ENCODE peak calls at places on chromosomes 2 and 18, in seven cellular contexts. One of them, this sample, is unnamed.
A peak's percentile ranks its signal among the peaks of the same experiment; 100 is the strongest.

GRCh38 chr2:45845566-45845965 is 194.1 kb downstream of the PRKCE start:
- DNase-seq in right cardiac atrium: no peak
- DNase-seq in WERI-Rb-1: no peak
- DNase-seq in AG08396: no peak
- DNase-seq in NCI-H82: no peak
- DNase-seq in NCI-H2171 treated with DMSO at 0.1 percent for 48 hours: no peak
- DNase-seq in activated CD4-positive, alpha-beta T cell treated with anti-CD3 and anti-CD28 coated beads for 36 hours: no peak
- DNase-seq in this sample: no peak

GRCh38 chr18:12247946-12248345 is 6.2 kb upstream of the CIDEA start:
- DNase-seq in NCI-H82: no peak
- DNase-seq in WERI-Rb-1: no peak
- DNase-seq in NCI-H2171 treated with DMSO at 0.1 percent for 48 hours: no peak
- DNase-seq in AG08396: no peak
- DNase-seq in activated CD4-positive, alpha-beta T cell treated with anti-CD3 and anti-CD28 coated beads for 36 hours: no peak
- DNase-seq in right cardiac atrium: no peak
- DNase-seq in this sample: no peak

GRCh38 chr2:32738939-32739338 is 111.1 kb downstream of the TTC27 start:
- DNase-seq in WERI-Rb-1: no peak
- DNase-seq in AG08396: no peak
- DNase-seq in NCI-H82: no peak
- DNase-seq in activated CD4-positive, alpha-beta T cell treated with anti-CD3 and anti-CD28 coated beads for 36 hours: no peak
- DNase-seq in NCI-H2171 treated with DMSO at 0.1 percent for 48 hours: no peak
- DNase-seq in right cardiac atrium: no peak
- DNase-seq in this sample: no peak

GRCh38 chr2:36770542-36771287 is 74.2 kb downstream of the VIT start:
- DNase-seq in NCI-H82: peak; percentile 79
- DNase-seq in AG08396: peak; percentile 55
- DNase-seq in NCI-H2171 treated with DMSO at 0.1 percent for 48 hours: peak; percentile 3
- DNase-seq in right cardiac atrium: no peak
- DNase-seq in WERI-Rb-1: peak; percentile 82
- DNase-seq in activated CD4-positive, alpha-beta T cell treated with anti-CD3 and anti-CD28 coated beads for 36 hours: peak; percentile 77
- DNase-seq in this sample: no peak

GRCh38 chr18:5173646-5174045 is 23.4 kb downstream of the AKAIN1 start:
- DNase-seq in WERI-Rb-1: peak; percentile 51
- DNase-seq in NCI-H2171 treated with DMSO at 0.1 percent for 48 hours: peak; percentile 45
- DNase-seq in right cardiac atrium: no peak
- DNase-seq in activated CD4-positive, alpha-beta T cell treated with anti-CD3 and anti-CD28 coated beads for 36 hours: no peak
- DNase-seq in NCI-H82: peak; percentile 1
- DNase-seq in AG08396: no peak
- DNase-seq in this sample: no peak

GRCh38 chr18:48002933-48003365 is 72.5 kb upstream of the SMAD2 start:
- DNase-seq in activated CD4-positive, alpha-beta T cell treated with anti-CD3 and anti-CD28 coated beads for 36 hours: no peak
- DNase-seq in NCI-H82: no peak
- DNase-seq in right cardiac atrium: peak; percentile 68
- DNase-seq in NCI-H2171 treated with DMSO at 0.1 percent for 48 hours: no peak
- DNase-seq in WERI-Rb-1: no peak
- DNase-seq in AG08396: peak; percentile 46
- DNase-seq in this sample: peak; percentile 66

GRCh38 chr2:5373200-5373599 is 319.0 kb upstream of the SOX11 start:
- DNase-seq in right cardiac atrium: no peak
- DNase-seq in NCI-H82: peak; percentile 83
- DNase-seq in activated CD4-positive, alpha-beta T cell treated with anti-CD3 and anti-CD28 coated beads for 36 hours: no peak
- DNase-seq in WERI-Rb-1: peak; percentile 39
- DNase-seq in AG08396: no peak
- DNase-seq in NCI-H2171 treated with DMSO at 0.1 percent for 48 hours: peak; percentile 56
- DNase-seq in this sample: no peak

GRCh38 chr2:71001592-71002570 is 7.2 kb upstream of the TEX261 start:
- DNase-seq in NCI-H2171 treated with DMSO at 0.1 percent for 48 hours: no peak
- DNase-seq in NCI-H82: peak; percentile 87
- DNase-seq in right cardiac atrium: no peak
- DNase-seq in WERI-Rb-1: peak; percentile 88
- DNase-seq in AG08396: no peak
- DNase-seq in activated CD4-positive, alpha-beta T cell treated with anti-CD3 and anti-CD28 coated beads for 36 hours: peak; percentile 3
- DNase-seq in this sample: no peak

GRCh38 chr2:102144128-102144527 is 1.6 kb downstream of the IL1R1 start:
- DNase-seq in WERI-Rb-1: no peak
- DNase-seq in right cardiac atrium: no peak
- DNase-seq in NCI-H2171 treated with DMSO at 0.1 percent for 48 hours: no peak
- DNase-seq in NCI-H82: no peak
- DNase-seq in activated CD4-positive, alpha-beta T cell treated with anti-CD3 and anti-CD28 coated beads for 36 hours: no peak
- DNase-seq in AG08396: no peak
- DNase-seq in this sample: no peak

GRCh38 chr18:78701753-78702409 is 277.7 kb upstream of the SALL3 start:
- DNase-seq in right cardiac atrium: no peak
- DNase-seq in activated CD4-positive, alpha-beta T cell treated with anti-CD3 and anti-CD28 coated beads for 36 hours: no peak
- DNase-seq in NCI-H82: no peak
- DNase-seq in AG08396: no peak
- DNase-seq in NCI-H2171 treated with DMSO at 0.1 percent for 48 hours: no peak
- DNase-seq in WERI-Rb-1: no peak
- DNase-seq in this sample: no peak

GRCh38 chr2:85472265-85472664 is 53.8 kb downstream of the SH2D6 start:
- DNase-seq in activated CD4-positive, alpha-beta T cell treated with anti-CD3 and anti-CD28 coated beads for 36 hours: no peak
- DNase-seq in WERI-Rb-1: no peak
- DNase-seq in NCI-H82: peak; percentile 75
- DNase-seq in AG08396: no peak
- DNase-seq in right cardiac atrium: no peak
- DNase-seq in NCI-H2171 treated with DMSO at 0.1 percent for 48 hours: no peak
- DNase-seq in this sample: no peak

GRCh38 chr2:117853316-117853715 is 38.8 kb downstream of the DDX18 start:
- DNase-seq in activated CD4-positive, alpha-beta T cell treated with anti-CD3 and anti-CD28 coated beads for 36 hours: no peak
- DNase-seq in WERI-Rb-1: no peak
- DNase-seq in NCI-H82: no peak
- DNase-seq in NCI-H2171 treated with DMSO at 0.1 percent for 48 hours: no peak
- DNase-seq in AG08396: no peak
- DNase-seq in right cardiac atrium: no peak
- DNase-seq in this sample: no peak

GRCh38 chr2:46943881-46944798 is 28.5 kb upstream of the MCFD2 start:
- DNase-seq in AG08396: no peak
- DNase-seq in activated CD4-positive, alpha-beta T cell treated with anti-CD3 and anti-CD28 coated beads for 36 hours: peak; percentile 86
- DNase-seq in NCI-H2171 treated with DMSO at 0.1 percent for 48 hours: no peak
- DNase-seq in NCI-H82: no peak
- DNase-seq in WERI-Rb-1: no peak
- DNase-seq in right cardiac atrium: no peak
- DNase-seq in this sample: no peak

GRCh38 chr2:75605770-75606535 is 40.6 kb upstream of the MRPL19 start:
- DNase-seq in NCI-H82: no peak
- DNase-seq in right cardiac atrium: no peak
- DNase-seq in WERI-Rb-1: no peak
- DNase-seq in AG08396: peak; percentile 87
- DNase-seq in activated CD4-positive, alpha-beta T cell treated with anti-CD3 and anti-CD28 coated beads for 36 hours: no peak
- DNase-seq in NCI-H2171 treated with DMSO at 0.1 percent for 48 hours: peak; percentile 3
- DNase-seq in this sample: peak; percentile 82

GRCh38 chr2:228321019-228321418 is 139.5 kb upstream of the SPHKAP start:
- DNase-seq in activated CD4-positive, alpha-beta T cell treated with anti-CD3 and anti-CD28 coated beads for 36 hours: no peak
- DNase-seq in right cardiac atrium: no peak
- DNase-seq in NCI-H82: no peak
- DNase-seq in AG08396: no peak
- DNase-seq in NCI-H2171 treated with DMSO at 0.1 percent for 48 hours: no peak
- DNase-seq in WERI-Rb-1: no peak
- DNase-seq in this sample: no peak

GRCh38 chr18:7733642-7734041 is 166.5 kb downstream of the PTPRM start:
- DNase-seq in AG08396: no peak
- DNase-seq in activated CD4-positive, alpha-beta T cell treated with anti-CD3 and anti-CD28 coated beads for 36 hours: no peak
- DNase-seq in NCI-H2171 treated with DMSO at 0.1 percent for 48 hours: peak; percentile 11
- DNase-seq in right cardiac atrium: no peak
- DNase-seq in WERI-Rb-1: no peak
- DNase-seq in NCI-H82: no peak
- DNase-seq in this sample: no peak

GRCh38 chr18:72181241-72181764 is 362.8 kb downstream of the CBLN2 start:
- DNase-seq in NCI-H82: no peak
- DNase-seq in activated CD4-positive, alpha-beta T cell treated with anti-CD3 and anti-CD28 coated beads for 36 hours: peak; percentile 34
- DNase-seq in AG08396: no peak
- DNase-seq in right cardiac atrium: no peak
- DNase-seq in WERI-Rb-1: no peak
- DNase-seq in NCI-H2171 treated with DMSO at 0.1 percent for 48 hours: no peak
- DNase-seq in this sample: no peak

GRCh38 chr2:61220768-61221167 is 58.8 kb downstream of the C2orf74 start:
- DNase-seq in WERI-Rb-1: no peak
- DNase-seq in activated CD4-positive, alpha-beta T cell treated with anti-CD3 and anti-CD28 coated beads for 36 hours: no peak
- DNase-seq in NCI-H82: no peak
- DNase-seq in NCI-H2171 treated with DMSO at 0.1 percent for 48 hours: no peak
- DNase-seq in AG08396: peak; percentile 14
- DNase-seq in right cardiac atrium: no peak
- DNase-seq in this sample: no peak

GRCh38 chr2:110678457-110679336 is 834 bp upstream of the BUB1 start:
- DNase-seq in right cardiac atrium: peak; percentile 64
- DNase-seq in activated CD4-positive, alpha-beta T cell treated with anti-CD3 and anti-CD28 coated beads for 36 hours: peak; percentile 27
- DNase-seq in AG08396: peak; percentile 17
- DNase-seq in WERI-Rb-1: peak; percentile 13
- DNase-seq in NCI-H82: peak; percentile 50
- DNase-seq in NCI-H2171 treated with DMSO at 0.1 percent for 48 hours: peak; percentile 35
- DNase-seq in this sample: no peak

GRCh38 chr2:21367421-21367820 is 243.7 kb downstream of the TDRD15 start:
- DNase-seq in WERI-Rb-1: no peak
- DNase-seq in activated CD4-positive, alpha-beta T cell treated with anti-CD3 and anti-CD28 coated beads for 36 hours: no peak
- DNase-seq in NCI-H2171 treated with DMSO at 0.1 percent for 48 hours: no peak
- DNase-seq in NCI-H82: no peak
- DNase-seq in AG08396: no peak
- DNase-seq in right cardiac atrium: no peak
- DNase-seq in this sample: no peak

GRCh38 chr2:105114551-105114950 is 76.7 kb downstream of the MRPS9 start:
- DNase-seq in NCI-H2171 treated with DMSO at 0.1 percent for 48 hours: peak; percentile 62
- DNase-seq in AG08396: peak; percentile 84
- DNase-seq in WERI-Rb-1: no peak
- DNase-seq in NCI-H82: peak; percentile 77
- DNase-seq in activated CD4-positive, alpha-beta T cell treated with anti-CD3 and anti-CD28 coated beads for 36 hours: no peak
- DNase-seq in right cardiac atrium: no peak
- DNase-seq in this sample: peak; percentile 30

GRCh38 chr2:22281033-22281432 is 1103.9 kb upstream of the KLHL29 start:
- DNase-seq in right cardiac atrium: no peak
- DNase-seq in NCI-H2171 treated with DMSO at 0.1 percent for 48 hours: peak; percentile 97
- DNase-seq in AG08396: peak; percentile 11
- DNase-seq in NCI-H82: peak; percentile 43
- DNase-seq in activated CD4-positive, alpha-beta T cell treated with anti-CD3 and anti-CD28 coated beads for 36 hours: no peak
- DNase-seq in WERI-Rb-1: no peak
- DNase-seq in this sample: no peak

GRCh38 chr2:173750332-173750731 is 214.8 kb downstream of the SP3 start:
- DNase-seq in NCI-H82: peak; percentile 33
- DNase-seq in right cardiac atrium: peak; percentile 45
- DNase-seq in NCI-H2171 treated with DMSO at 0.1 percent for 48 hours: no peak
- DNase-seq in AG08396: no peak
- DNase-seq in activated CD4-positive, alpha-beta T cell treated with anti-CD3 and anti-CD28 coated beads for 36 hours: no peak
- DNase-seq in WERI-Rb-1: peak; percentile 26
- DNase-seq in this sample: no peak

GRCh38 chr2:212619954-212620353 is 81.4 kb upstream of the ERBB4 start:
- DNase-seq in right cardiac atrium: no peak
- DNase-seq in NCI-H2171 treated with DMSO at 0.1 percent for 48 hours: no peak
- DNase-seq in NCI-H82: no peak
- DNase-seq in WERI-Rb-1: no peak
- DNase-seq in activated CD4-positive, alpha-beta T cell treated with anti-CD3 and anti-CD28 coated beads for 36 hours: no peak
- DNase-seq in AG08396: no peak
- DNase-seq in this sample: no peak

GRCh38 chr2:215218587-215219577 is 80.5 kb upstream of the ABCA12 start:
- DNase-seq in WERI-Rb-1: no peak
- DNase-seq in NCI-H82: no peak
- DNase-seq in right cardiac atrium: no peak
- DNase-seq in activated CD4-positive, alpha-beta T cell treated with anti-CD3 and anti-CD28 coated beads for 36 hours: no peak
- DNase-seq in AG08396: no peak
- DNase-seq in NCI-H2171 treated with DMSO at 0.1 percent for 48 hours: peak; percentile 9
- DNase-seq in this sample: no peak

GRCh38 chr18:40006553-40007073 is 1948.4 kb upstream of the PIK3C3 start:
- DNase-seq in WERI-Rb-1: no peak
- DNase-seq in activated CD4-positive, alpha-beta T cell treated with anti-CD3 and anti-CD28 coated beads for 36 hours: no peak
- DNase-seq in AG08396: no peak
- DNase-seq in right cardiac atrium: no peak
- DNase-seq in NCI-H82: peak; percentile 76
- DNase-seq in NCI-H2171 treated with DMSO at 0.1 percent for 48 hours: no peak
- DNase-seq in this sample: no peak

GRCh38 chr18:7737483-7737882 is 170.4 kb downstream of the PTPRM start:
- DNase-seq in NCI-H2171 treated with DMSO at 0.1 percent for 48 hours: no peak
- DNase-seq in right cardiac atrium: no peak
- DNase-seq in activated CD4-positive, alpha-beta T cell treated with anti-CD3 and anti-CD28 coated beads for 36 hours: no peak
- DNase-seq in WERI-Rb-1: no peak
- DNase-seq in AG08396: no peak
- DNase-seq in NCI-H82: no peak
- DNase-seq in this sample: no peak

GRCh38 chr2:240127911-240128607 is 8.0 kb downstream of the COPS9 start:
- DNase-seq in activated CD4-positive, alpha-beta T cell treated with anti-CD3 and anti-CD28 coated beads for 36 hours: no peak
- DNase-seq in NCI-H82: no peak
- DNase-seq in WERI-Rb-1: no peak
- DNase-seq in AG08396: no peak
- DNase-seq in right cardiac atrium: no peak
- DNase-seq in NCI-H2171 treated with DMSO at 0.1 percent for 48 hours: no peak
- DNase-seq in this sample: no peak

GRCh38 chr2:170822885-170823799 is 6.5 kb downstream of the GAD1 start:
- DNase-seq in right cardiac atrium: peak; percentile 59
- DNase-seq in NCI-H2171 treated with DMSO at 0.1 percent for 48 hours: no peak
- DNase-seq in AG08396: peak; percentile 21
- DNase-seq in WERI-Rb-1: no peak
- DNase-seq in activated CD4-positive, alpha-beta T cell treated with anti-CD3 and anti-CD28 coated beads for 36 hours: peak; percentile 52
- DNase-seq in NCI-H82: peak; percentile 78
- DNase-seq in this sample: no peak

GRCh38 chr18:12056884-12057402 is 36.7 kb upstream of the ANKRD62 start:
- DNase-seq in WERI-Rb-1: no peak
- DNase-seq in activated CD4-positive, alpha-beta T cell treated with anti-CD3 and anti-CD28 coated beads for 36 hours: no peak
- DNase-seq in AG08396: no peak
- DNase-seq in NCI-H82: no peak
- DNase-seq in right cardiac atrium: no peak
- DNase-seq in NCI-H2171 treated with DMSO at 0.1 percent for 48 hours: no peak
- DNase-seq in this sample: no peak

GRCh38 chr18:51149605-51150429 is 47.7 kb downstream of the MEX3C start:
- DNase-seq in NCI-H82: no peak
- DNase-seq in right cardiac atrium: no peak
- DNase-seq in AG08396: peak; percentile 32
- DNase-seq in WERI-Rb-1: no peak
- DNase-seq in activated CD4-positive, alpha-beta T cell treated with anti-CD3 and anti-CD28 coated beads for 36 hours: peak; percentile 49
- DNase-seq in NCI-H2171 treated with DMSO at 0.1 percent for 48 hours: no peak
- DNase-seq in this sample: no peak

GRCh38 chr2:162457487-162457886 is 113.6 kb downstream of the GCA start:
- DNase-seq in NCI-H2171 treated with DMSO at 0.1 percent for 48 hours: no peak
- DNase-seq in WERI-Rb-1: no peak
- DNase-seq in AG08396: no peak
- DNase-seq in right cardiac atrium: no peak
- DNase-seq in NCI-H82: peak; percentile 47
- DNase-seq in activated CD4-positive, alpha-beta T cell treated with anti-CD3 and anti-CD28 coated beads for 36 hours: no peak
- DNase-seq in this sample: no peak

GRCh38 chr18:66749475-66750035 is 145.7 kb upstream of the CDH19 start:
- DNase-seq in NCI-H82: peak; percentile 35
- DNase-seq in NCI-H2171 treated with DMSO at 0.1 percent for 48 hours: no peak
- DNase-seq in AG08396: no peak
- DNase-seq in activated CD4-positive, alpha-beta T cell treated with anti-CD3 and anti-CD28 coated beads for 36 hours: no peak
- DNase-seq in WERI-Rb-1: no peak
- DNase-seq in right cardiac atrium: no peak
- DNase-seq in this sample: no peak

GRCh38 chr2:226838758-226839555 is 3.1 kb downstream of the RHBDD1 start:
- DNase-seq in NCI-H2171 treated with DMSO at 0.1 percent for 48 hours: no peak
- DNase-seq in right cardiac atrium: no peak
- DNase-seq in NCI-H82: peak; percentile 70
- DNase-seq in activated CD4-positive, alpha-beta T cell treated with anti-CD3 and anti-CD28 coated beads for 36 hours: no peak
- DNase-seq in WERI-Rb-1: no peak
- DNase-seq in AG08396: no peak
- DNase-seq in this sample: no peak

GRCh38 chr2:60359569-60359968 is 193.9 kb downstream of the BCL11A start:
- DNase-seq in NCI-H82: no peak
- DNase-seq in activated CD4-positive, alpha-beta T cell treated with anti-CD3 and anti-CD28 coated beads for 36 hours: no peak
- DNase-seq in WERI-Rb-1: no peak
- DNase-seq in right cardiac atrium: no peak
- DNase-seq in NCI-H2171 treated with DMSO at 0.1 percent for 48 hours: no peak
- DNase-seq in AG08396: no peak
- DNase-seq in this sample: no peak

GRCh38 chr2:62118160-62118559 is 77.8 kb upstream of the B3GNT2 start:
- DNase-seq in NCI-H2171 treated with DMSO at 0.1 percent for 48 hours: no peak
- DNase-seq in AG08396: no peak
- DNase-seq in activated CD4-positive, alpha-beta T cell treated with anti-CD3 and anti-CD28 coated beads for 36 hours: no peak
- DNase-seq in WERI-Rb-1: no peak
- DNase-seq in right cardiac atrium: no peak
- DNase-seq in NCI-H82: no peak
- DNase-seq in this sample: peak; percentile 24

GRCh38 chr2:230230087-230230486 is 4.6 kb downstream of the SP140 start:
- DNase-seq in NCI-H2171 treated with DMSO at 0.1 percent for 48 hours: no peak
- DNase-seq in AG08396: no peak
- DNase-seq in right cardiac atrium: no peak
- DNase-seq in WERI-Rb-1: no peak
- DNase-seq in NCI-H82: no peak
- DNase-seq in activated CD4-positive, alpha-beta T cell treated with anti-CD3 and anti-CD28 coated beads for 36 hours: no peak
- DNase-seq in this sample: no peak

GRCh38 chr2:20674974-20675679 is 8.2 kb downstream of the GDF7 start:
- DNase-seq in right cardiac atrium: peak; percentile 85
- DNase-seq in NCI-H82: no peak
- DNase-seq in AG08396: peak; percentile 91
- DNase-seq in NCI-H2171 treated with DMSO at 0.1 percent for 48 hours: no peak
- DNase-seq in activated CD4-positive, alpha-beta T cell treated with anti-CD3 and anti-CD28 coated beads for 36 hours: no peak
- DNase-seq in WERI-Rb-1: no peak
- DNase-seq in this sample: peak; percentile 57